ENCODE peak calls at places on chromosome 16, in eight cellular contexts. S is activated naive CD8-positive, alpha-beta T cell treated with anti-CD3 and anti-CD28 coated beads, Interleukin-2, amount 50 U/mL, for 24 hours; N is CD4-positive, alpha-beta T cell; H is heart left ventricle; R is natural killer cell; O is naive thymus-derived CD8-positive, alpha-beta T cell; B is activated CD8-positive, alpha-beta memory T cell treated with anti-CD3 and anti-CD28 coated beads, Interleukin-2, amount 10 ng/mL, durations not matched to agents 7 days and 5 days; J is RWPE2. P is an unnamed sample.
A peak's percentile ranks its signal among the peaks of the same experiment; 100 is the strongest.

GRCh38 chr16:85926370-85926769 is 27.4 kb downstream of the IRF8 start:
- ATAC-seq in S (no peak), N (no peak), H (no peak), R (no peak), O (no peak), B (no peak), J (no peak), P (no peak)

GRCh38 chr16:21570676-21571017 is 28.7 kb upstream of the METTL9 start:
- ATAC-seq in S (no peak), N (no peak), H (no peak), R (no peak), O (no peak), B (no peak), J (no peak), P (no peak)

GRCh38 chr16:79618712-79619050 is 18.1 kb upstream of the MAF start:
- ATAC-seq in S (peak; percentile 85), N (no peak), H (no peak), R (no peak), O (no peak), B (peak; percentile 70), J (no peak), P (no peak)

GRCh38 chr16:24013733-24014645 is 178.2 kb downstream of the PRKCB start:
- ATAC-seq in S (peak; percentile 98), N (peak; percentile 91), H (peak; percentile 66), R (peak; percentile 88), O (peak; percentile 93), B (peak; percentile 87), J (peak; percentile 56), P (no peak)

GRCh38 chr16:3873482-3874173 is 6.9 kb downstream of the CREBBP start:
- ATAC-seq in S (no peak), N (no peak), H (peak; percentile 34), R (no peak), O (no peak), B (no peak), J (no peak), P (no peak)

GRCh38 chr16:73046484-73047214 is 1.3 kb downstream of the ZFHX3 start:
- ATAC-seq in S (no peak), N (no peak), H (no peak), R (no peak), O (no peak), B (no peak), J (peak; percentile 35), P (no peak)

GRCh38 chr16:28585674-28586073 is 11.2 kb downstream of the SULT1A2 start:
- ATAC-seq in S (no peak), N (no peak), H (peak; percentile 23), R (no peak), O (no peak), B (no peak), J (no peak), P (no peak)

GRCh38 chr16:56614549-56614991 is 6.2 kb downstream of the MT2A start:
- ATAC-seq in S (peak; percentile 71), N (no peak), H (no peak), R (no peak), O (no peak), B (peak; percentile 57), J (peak; percentile 49), P (no peak)

GRCh38 chr16:69917739-69918138 is 33.4 kb upstream of the CLEC18A start:
- ATAC-seq in S (no peak), N (no peak), H (peak; percentile 60), R (no peak), O (no peak), B (no peak), J (peak; percentile 99), P (peak; percentile 99)

GRCh38 chr16:89114159-89114981 is 20.7 kb downstream of the ACSF3 start:
- ATAC-seq in S (peak; percentile 28), N (peak; percentile 3), H (no peak), R (no peak), O (no peak), B (peak; percentile 4), J (peak; percentile 33), P (no peak)

GRCh38 chr16:75319513-75320401 is 68.3 kb upstream of the BCAR1 start:
- ATAC-seq in S (peak; percentile 53), N (peak; percentile 11), H (no peak), R (peak; percentile 29), O (peak; percentile 75), B (peak; percentile 55), J (no peak), P (peak; percentile 81)

GRCh38 chr16:14286381-14287230 is 215.5 kb downstream of the MRTFB start:
- ATAC-seq in S (no peak), N (peak; percentile 22), H (no peak), R (peak; percentile 32), O (peak; percentile 13), B (peak; percentile 1), J (no peak), P (no peak)

GRCh38 chr16:4293181-4293716 is 20.4 kb upstream of the TFAP4 start:
- ATAC-seq in S (no peak), N (no peak), H (no peak), R (no peak), O (no peak), B (no peak), J (no peak), P (no peak)

GRCh38 chr16:81778861-81779539 is at the start of gene PLCG2:
- ATAC-seq in S (peak; percentile 98), N (peak; percentile 86), H (peak; percentile 94), R (peak; percentile 96), O (peak; percentile 85), B (peak; percentile 99), J (peak; percentile 93), P (peak; percentile 82)

GRCh38 chr16:75065808-75066149 is 50.8 kb downstream of the LDHD start:
- ATAC-seq in S (no peak), N (no peak), H (no peak), R (no peak), O (no peak), B (no peak), J (no peak), P (no peak)

GRCh38 chr16:1078579-1079021 is 6.1 kb downstream of the SSTR5 start:
- ATAC-seq in S (no peak), N (no peak), H (no peak), R (no peak), O (no peak), B (no peak), J (peak; percentile 79), P (peak; percentile 30)

GRCh38 chr16:66905633-66906539 is 12.8 kb downstream of the CDH16 start:
- ATAC-seq in S (no peak), N (peak; percentile 86), H (peak; percentile 9), R (no peak), O (peak; percentile 54), B (peak; percentile 66), J (peak; percentile 52), P (no peak)

GRCh38 chr16:77190190-77190477 is 856 bp upstream of the MON1B start:
- ATAC-seq in S (no peak), N (no peak), H (no peak), R (no peak), O (no peak), B (no peak), J (no peak), P (no peak)